ENCODE peak calls at places on chromosomes 16 and 17, in four cellular contexts. A is K562, T is neuronal stem cell, H is PC-3. I is an unnamed sample.

GRCh38 chr17:62653002-62653830 is 25.7 kb downstream of the MRC2 start:
- DNase-seq in A (peak), T (peak), H (peak), I (peak)

GRCh38 chr17:70636517-70637133 is 467.3 kb downstream of the KCNJ2 start:
- DNase-seq in A (peak), T (peak), H (peak), I (peak)

GRCh38 chr17:80929449-80929848 is 62.2 kb upstream of the CHMP6 start:
- DNase-seq in A (no peak), T (no peak), H (no peak), I (no peak)

GRCh38 chr17:49290690-49291326 is 60.2 kb upstream of the PHOSPHO1 start:
- DNase-seq in A (peak), T (no peak), H (peak), I (peak)

GRCh38 chr16:68251812-68252211 is 6.6 kb downstream of the PLA2G15 start:
- DNase-seq in A (no peak), T (no peak), H (no peak), I (no peak)

GRCh38 chr16:66652661-66653060 is 43.9 kb downstream of the CMTM4 start:
- DNase-seq in A (no peak), T (no peak), H (no peak), I (peak)

GRCh38 chr16:12515346-12515745 is 288.3 kb downstream of the CPPED1 start:
- DNase-seq in A (no peak), T (no peak), H (no peak), I (no peak)

GRCh38 chr17:39740357-39741111 is 2.8 kb downstream of the GRB7 start:
- DNase-seq in A (peak), T (no peak), H (peak), I (no peak)

GRCh38 chr17:34220045-34220775 is 34.9 kb upstream of the CCL2 start:
- DNase-seq in A (no peak), T (no peak), H (no peak), I (no peak)

GRCh38 chr17:20095366-20096080 is 86.4 kb downstream of the SPECC1 start:
- DNase-seq in A (peak), T (peak), H (peak), I (peak)

GRCh38 chr17:58354541-58355216 is 2.7 kb upstream of the SUPT4H1 start:
- DNase-seq in A (no peak), T (no peak), H (no peak), I (no peak)

GRCh38 chr16:30186444-30186781 is 3.0 kb downstream of the CORO1A start:
- DNase-seq in A (no peak), T (no peak), H (no peak), I (no peak)
- H3K4me2 ChIP-seq in A (no peak), T (no peak), H (no peak), I (no peak)

GRCh38 chr17:7403043-7403901 is 625 bp downstream of the TMEM256 start:
- DNase-seq in A (peak), T (peak), H (no peak), I (no peak)
- H3K4me3 ChIP-seq in A (peak), T (peak), H (peak), I (peak)

DNA sequence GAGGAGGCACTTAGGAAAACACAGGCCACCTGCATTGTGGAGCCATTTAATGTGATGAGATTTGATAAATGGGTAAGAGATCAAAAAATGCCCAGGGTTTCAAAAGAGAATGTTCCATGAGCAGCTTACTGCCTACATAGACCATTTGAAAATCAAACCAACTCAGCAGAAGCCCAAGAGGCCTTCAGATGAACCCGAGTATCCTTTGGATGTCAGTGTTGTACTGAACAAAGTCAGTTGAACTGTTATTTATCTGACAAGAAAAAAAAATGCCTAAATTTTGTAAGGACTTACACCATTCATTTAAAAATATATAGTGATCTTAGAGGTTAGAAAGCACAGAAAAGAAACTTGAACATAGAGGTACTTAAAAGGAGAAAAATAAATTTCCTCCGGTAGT is 381.7 kb downstream of the ZFHX3 start:
- DNase-seq in A (peak), T (no peak), H (no peak), I (no peak)
- H3K4me2 ChIP-seq in A (no peak), T (no peak), H (peak), I (no peak)

GRCh38 chr16:75461575-75461974 is 2.9 kb downstream of the TMEM170A start:
- DNase-seq in A (no peak), T (no peak), H (no peak), I (no peak)

GRCh38 chr16:75466760-75467159 is 2.3 kb upstream of the TMEM170A start:
- DNase-seq in A (no peak), T (no peak), H (no peak), I (no peak)

GRCh38 chr16:75460441-75460840 is 4.0 kb downstream of the TMEM170A start:
- DNase-seq in A (no peak), T (peak), H (no peak), I (peak)

GRCh38 chr16:75462804-75463203 is 1.7 kb downstream of the TMEM170A start:
- DNase-seq in A (no peak), T (no peak), H (no peak), I (no peak)

DNA sequence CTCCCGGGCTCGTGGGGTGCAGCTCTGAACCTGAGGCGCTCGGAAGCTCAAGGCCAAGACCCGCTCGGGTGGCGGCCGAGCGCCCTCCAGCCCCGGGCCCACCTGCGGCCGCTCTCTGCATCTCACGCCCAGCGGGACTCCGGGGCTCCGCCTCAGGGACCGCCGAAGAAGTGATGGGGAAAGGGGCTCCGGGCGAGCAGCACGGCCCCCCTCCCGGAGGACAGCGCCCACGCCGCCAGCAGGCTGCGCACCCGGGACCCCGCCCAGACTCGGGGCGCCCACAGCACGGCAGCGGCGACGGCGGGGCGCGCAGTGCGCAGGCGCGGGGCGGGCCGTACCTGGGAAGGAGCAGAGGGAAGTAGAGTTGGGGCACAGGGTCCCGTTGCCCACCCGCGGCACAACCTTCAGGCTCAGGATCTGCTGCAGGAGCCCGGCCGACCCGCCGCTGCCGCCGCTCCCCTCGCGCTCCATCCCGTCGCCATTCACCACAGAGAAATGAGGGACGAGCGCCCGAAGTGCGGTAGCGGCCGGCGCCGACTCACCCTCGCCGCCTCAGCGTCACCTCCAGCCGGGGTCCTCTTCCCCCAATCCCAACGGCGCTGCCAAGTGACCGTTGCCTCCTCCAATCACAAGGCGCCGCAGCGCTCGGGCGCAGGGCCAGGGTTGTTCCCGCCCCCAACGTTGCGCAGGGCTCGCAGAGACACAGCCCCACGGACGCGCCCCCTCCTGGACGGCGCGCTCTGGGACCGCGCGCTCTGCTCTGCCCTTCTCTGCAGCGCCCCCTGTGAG is at the start of gene TMEM170A:
- DNase-seq in A (peak), T (peak), H (peak), I (peak)
- H3K4me3 ChIP-seq in A (peak), T (peak), H (peak), I (peak)

GRCh38 chr17:61402073-61402541 is 2.5 kb downstream of the TBX2 start:
- DNase-seq in A (no peak), T (no peak), H (no peak), I (no peak)
- H3K4me2 ChIP-seq in A (no peak), T (no peak), H (no peak), I (peak)

DNA sequence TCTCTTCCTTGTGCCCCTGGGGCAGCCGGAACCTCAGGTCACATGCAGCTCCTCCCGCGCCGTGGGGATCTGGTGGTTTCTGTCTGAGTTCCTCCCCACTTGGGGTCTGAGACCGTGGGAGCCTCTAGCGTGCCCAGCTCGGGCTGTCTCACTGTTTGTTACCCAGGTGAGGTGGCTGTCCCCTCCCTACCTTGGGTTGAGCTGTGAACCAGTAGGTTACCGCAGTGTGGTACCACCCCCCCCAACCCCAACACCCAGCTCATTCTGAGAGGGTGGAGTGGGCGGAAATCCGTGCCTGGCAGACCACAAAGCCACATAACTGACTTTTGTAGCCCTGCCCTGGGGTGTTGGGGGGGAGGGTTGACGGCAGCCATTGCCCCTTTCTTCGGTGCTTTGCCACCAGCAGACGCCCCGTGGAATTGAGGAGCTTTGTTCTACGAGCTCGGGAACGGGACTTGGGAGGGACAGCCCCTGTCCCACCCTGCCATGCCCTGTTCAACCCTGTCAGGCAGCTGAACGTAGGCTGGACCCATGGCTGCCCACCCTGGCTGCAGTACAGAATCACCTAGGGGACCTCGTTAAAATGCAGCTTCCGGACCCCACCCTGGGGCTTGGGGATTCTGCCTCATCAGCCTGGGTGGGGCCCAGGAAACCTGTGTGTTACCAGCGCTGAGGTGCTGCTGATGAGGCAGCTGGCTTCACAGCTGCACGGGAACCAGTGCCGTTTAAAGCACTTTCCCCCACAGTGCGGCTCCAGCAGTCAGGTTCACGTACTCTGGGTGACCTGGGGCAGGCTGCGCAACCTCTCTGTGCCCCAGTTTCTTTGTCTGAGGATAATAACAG is 18.5 kb downstream of the RAP1GAP2 start:
- DNase-seq in A (no peak), T (no peak), H (peak), I (no peak)
- H3K4me3 ChIP-seq in A (no peak), T (no peak), H (peak), I (no peak)

I was measured in astrocyte.